ENCODE peak calls at places on chromosomes 7 and 10, in six cellular contexts. C, H, N, X, V and M are unnamed samples. For H3K4me1, the result is how much of the 10 kb centered on the place peaks cover.

GRCh38 chr10:31816318-31816717 is 112.3 kb downstream of the ARHGAP12 start:
- DNase-seq in V (no peak), X (no peak), N (no peak), H (peak), C (no peak), M (no peak)

GRCh38 chr7:2063562-2064360 is 169.0 kb downstream of the MAD1L1 start:
- DNase-seq in V (peak), N (no peak), X (no peak), H (peak), C (no peak), M (no peak)

GRCh38 chr7:129240119-129240815 is 15.4 kb downstream of the AHCYL2 start:
- DNase-seq in N (no peak), X (no peak), V (no peak), H (no peak), C (no peak), M (no peak)

GRCh38 chr10:104032144-104032775 is 53.4 kb downstream of the COL17A1 start:
- DNase-seq in N (no peak), V (no peak), X (no peak), H (no peak), C (no peak), M (no peak)

GRCh38 chr7:63117-63480 is 129.3 kb upstream of the FAM20C start:
- DNase-seq in N (peak), V (peak), X (peak), H (no peak), C (no peak), M (peak)

GRCh38 chr7:157828881-157829280 is 492.1 kb downstream of the DNAJB6 start:
- DNase-seq in X (no peak), V (no peak), H (no peak), C (no peak), N (no peak), M (no peak)

GRCh38 chr7:132489776-132490237 is 86.5 kb downstream of the PLXNA4 start:
- DNase-seq in X (no peak), V (no peak), N (no peak), H (no peak), C (no peak), M (no peak)

GRCh38 chr7:95843286-95843685 is 70.9 kb downstream of the DYNC1I1 start:
- DNase-seq in X (no peak), N (no peak), V (no peak), C (no peak), H (no peak), M (no peak)

GRCh38 chr7:132656846-132657776 is 80.8 kb upstream of the PLXNA4 start:
- DNase-seq in N (no peak), C (no peak), X (no peak), V (no peak), H (peak), M (no peak)

DNA sequence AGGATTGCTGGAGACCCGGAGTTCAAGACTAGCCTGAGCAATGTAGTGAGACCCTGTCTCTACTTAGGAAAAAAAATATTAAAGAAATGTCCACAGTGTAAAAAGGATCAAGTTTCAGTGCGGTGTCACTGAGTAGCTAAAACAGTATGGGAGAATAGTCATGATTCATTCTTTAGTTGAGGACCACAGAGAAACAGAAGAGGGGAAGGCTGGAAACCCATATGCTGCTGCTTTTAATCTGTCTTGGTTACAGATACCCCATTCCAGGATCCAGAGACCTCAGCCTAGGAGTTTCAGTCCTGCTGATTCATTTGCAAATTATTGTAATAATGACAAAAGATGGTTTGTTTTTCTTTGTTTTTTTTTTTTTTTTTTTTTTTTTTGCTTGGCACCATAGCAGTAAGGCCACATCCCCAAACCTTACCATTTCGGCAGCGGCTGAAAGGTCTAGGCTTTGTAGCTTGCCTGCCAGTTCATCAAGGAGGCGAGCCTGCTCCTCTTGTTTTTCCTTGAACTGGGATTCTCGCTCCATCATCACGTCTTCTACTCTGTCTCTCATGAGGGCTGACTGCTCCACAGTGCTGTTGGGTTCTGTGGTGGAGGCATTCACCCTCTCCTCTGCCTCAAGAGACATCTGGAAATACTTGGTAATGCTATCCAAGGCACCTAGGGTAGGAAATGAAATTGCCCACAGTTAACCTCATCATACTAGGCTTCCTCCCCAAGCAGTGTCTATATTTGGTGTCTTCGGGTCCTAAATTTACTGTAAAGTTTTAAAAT is 44.2 kb downstream of the DLD start:
- DNase-seq in V (no peak), H (peak), N (no peak), C (no peak), X (no peak), M (no peak)
- TF ChIP-seq POLR2A in V (no peak), H (no peak), N (no peak), C (no peak), X (no peak), M (no peak)

GRCh38 chr7:44075296-44076075 is 6.8 kb downstream of the POLM start:
- DNase-seq in V (no peak), C (no peak), H (no peak), X (peak), N (no peak), M (no peak)
- H3K4me1 ChIP-seq in V (under half), C (under half), H (under half), X (half or more), N (half or more), M (under half)

GRCh38 chr7:101882595-101883564 is 65.5 kb downstream of the CUX1 start:
- DNase-seq in N (peak), H (peak), X (no peak), C (peak), V (peak), M (peak)

GRCh38 chr7:101878938-101879337 is 61.5 kb downstream of the CUX1 start:
- DNase-seq in V (no peak), N (no peak), H (no peak), C (no peak), X (no peak), M (no peak)

GRCh38 chr7:101880536-101881443 is 63.4 kb downstream of the CUX1 start:
- DNase-seq in C (no peak), V (no peak), X (no peak), N (no peak), H (peak), M (no peak)

GRCh38 chr7:101877882-101878591 is 60.6 kb downstream of the CUX1 start:
- DNase-seq in X (no peak), C (no peak), V (peak), H (no peak), N (no peak), M (no peak)

DNA sequence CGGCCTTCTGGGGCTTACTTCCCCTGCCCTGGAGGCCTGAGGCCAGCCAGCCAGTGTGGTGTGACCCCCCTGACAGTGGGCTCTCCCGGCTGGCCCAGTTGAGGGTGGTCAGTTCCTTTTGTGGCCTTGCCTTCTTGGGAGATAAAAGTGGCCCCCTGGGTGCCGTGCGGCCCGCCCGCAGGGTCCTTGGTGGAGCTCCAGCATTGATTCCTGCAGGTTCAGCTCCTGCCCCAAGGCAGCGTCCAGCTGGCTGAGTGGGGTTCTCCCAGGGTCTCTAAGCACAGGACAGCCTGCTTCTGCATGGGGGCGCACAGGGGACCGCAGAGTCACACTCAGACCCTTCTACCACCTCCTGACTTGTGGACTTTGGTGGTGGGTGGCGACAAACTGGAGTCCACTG is 62.1 kb downstream of the CUX1 start:
- DNase-seq in V (no peak), H (no peak), C (no peak), N (no peak), X (no peak), M (no peak)
- H3K4me3 ChIP-seq in V (no peak), H (no peak), C (no peak), N (no peak), X (no peak), M (no peak)

GRCh38 chr7:114922652-114923402 is 933 bp downstream of the MDFIC start:
- DNase-seq in H (peak), N (no peak), C (peak), V (peak), X (peak), M (peak)
- TF ChIP-seq POLR2A in H (no peak), N (no peak), C (no peak), V (no peak), X (peak), M (no peak)

DNA sequence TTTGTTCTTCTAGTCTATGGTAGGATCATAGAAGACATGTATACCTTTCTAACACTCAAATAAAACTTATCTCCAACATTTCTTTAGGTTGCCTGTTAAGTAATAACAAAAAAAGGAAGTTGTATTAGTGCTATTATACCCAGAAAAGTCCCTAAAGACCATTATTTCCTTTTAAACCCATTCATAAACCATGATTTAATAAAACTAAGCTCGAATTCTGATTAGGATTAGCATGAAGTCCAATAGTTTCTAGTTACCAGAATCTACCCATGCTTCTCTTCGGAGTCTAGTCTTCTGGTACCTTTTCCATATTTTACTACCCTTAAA is 62.7 kb downstream of the USP6NL start:
- DNase-seq in N (no peak), H (no peak), C (no peak), V (no peak), X (no peak), M (no peak)
- H3K4me1 ChIP-seq in N (under half), H (under half), C (under half), V (under half), X (half or more), M (under half)

DNA sequence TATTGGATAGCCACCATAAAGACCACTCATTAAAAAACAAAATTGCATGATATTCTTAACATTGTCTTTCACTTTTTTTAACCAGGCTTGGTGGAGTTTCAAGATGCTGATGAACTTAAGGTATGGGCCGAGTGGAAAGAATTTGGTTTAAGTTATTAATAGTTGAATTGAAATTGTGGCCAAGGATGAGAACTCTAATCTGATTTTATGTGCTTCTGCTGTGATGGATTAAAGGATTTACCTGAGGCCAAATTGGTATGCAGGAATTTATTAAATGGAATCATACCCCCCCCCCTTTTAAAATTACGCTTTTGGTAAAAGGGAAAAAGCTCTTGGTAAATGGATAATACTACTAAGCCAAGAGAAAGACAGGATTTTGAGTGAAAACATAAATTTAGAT is 33.8 kb upstream of the TOMM7 start:
- DNase-seq in C (no peak), X (no peak), N (no peak), H (no peak), V (no peak), M (no peak)
- H3K4me3 ChIP-seq in C (no peak), X (no peak), N (no peak), H (no peak), V (no peak), M (no peak)

DNA sequence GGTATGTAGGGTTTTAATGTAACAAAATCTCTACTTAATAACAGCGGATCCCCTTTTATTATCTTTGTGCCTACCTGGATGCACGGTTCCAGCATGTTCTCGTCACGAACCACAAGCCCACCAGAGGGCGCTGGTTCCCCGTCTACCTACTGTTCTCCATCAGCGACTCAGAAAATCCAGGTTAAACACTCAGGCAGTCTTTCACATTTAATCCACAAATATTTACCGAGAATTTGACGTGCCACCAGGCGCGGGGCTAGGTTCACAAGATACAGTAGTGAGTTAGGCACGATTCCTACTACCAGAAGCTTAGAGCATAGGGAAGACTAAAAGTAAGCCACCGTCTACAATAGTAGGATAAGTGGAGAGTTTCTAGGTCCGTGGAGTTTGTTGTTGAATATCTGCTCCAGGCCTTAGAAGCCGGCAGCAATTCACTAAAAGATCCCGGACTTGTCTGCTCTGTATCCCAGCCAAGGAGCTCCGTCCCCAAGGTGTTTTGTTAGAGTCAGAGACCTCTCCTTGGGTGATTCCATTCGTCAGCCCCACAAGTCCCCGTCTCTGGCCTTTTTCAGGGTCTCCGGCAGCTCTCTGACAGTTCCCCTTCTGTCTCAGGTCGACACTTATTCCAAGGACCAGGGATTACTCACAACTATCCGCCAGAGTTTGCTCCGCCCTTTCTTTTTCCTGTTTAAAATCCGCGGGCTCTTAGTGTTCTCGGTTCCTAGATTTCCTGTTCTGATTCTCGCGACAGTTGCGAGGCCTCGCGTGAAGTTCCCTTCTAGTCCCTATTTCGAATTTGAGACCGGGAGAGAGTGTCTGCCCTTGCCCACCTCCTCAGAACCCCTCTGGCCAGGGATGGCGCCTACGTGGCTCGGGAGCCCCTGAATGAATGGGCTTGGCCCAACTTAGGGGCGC is 1.5 kb upstream of the KAZALD1 start:
- DNase-seq in V (peak), C (peak), X (peak), N (peak), H (peak), M (peak)
- TF ChIP-seq POLR2A in V (no peak), C (no peak), X (no peak), N (no peak), H (no peak), M (no peak)

DNA sequence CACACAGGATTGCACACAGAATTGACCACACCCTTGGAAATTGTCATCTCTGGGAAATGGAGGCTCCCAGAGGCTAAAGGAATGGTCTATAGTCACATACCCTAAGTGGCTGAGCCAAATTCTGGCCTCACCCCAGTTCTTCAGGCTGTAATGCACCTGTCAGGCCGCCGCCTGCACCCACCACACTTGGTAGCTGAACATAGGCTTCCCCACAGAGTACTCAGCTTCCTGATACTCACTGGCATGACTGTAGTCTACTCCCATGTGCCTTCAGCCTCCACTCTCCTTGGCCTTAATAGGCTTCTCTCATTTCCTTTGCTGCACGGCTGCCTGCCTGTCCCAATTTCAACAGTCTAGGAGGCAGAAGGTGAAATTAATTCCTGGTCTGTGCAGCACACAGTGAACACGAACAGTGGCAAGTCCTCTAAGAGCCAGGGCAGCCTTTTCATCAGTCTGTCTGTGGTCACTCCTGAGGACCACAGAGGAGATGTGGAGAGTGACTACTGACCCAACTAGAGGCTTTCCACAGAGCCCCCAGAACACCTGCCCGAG is 42.5 kb downstream of the NUDCD3 start:
- DNase-seq in C (no peak), N (no peak), X (no peak), H (no peak), V (no peak), M (no peak)
- H3K4me1 ChIP-seq in C (under half), N (under half), X (under half), H (under half), V (under half), M (under half)